ENCODE peak calls at places on chromosomes 6 and 20, in six cellular contexts. L is sigmoid colon; R is frontal cortex; E is cardiac fibroblast; Q is CD8-positive, alpha-beta memory T cell; P is nucleus accumbens. W is an unnamed sample.

GRCh38 chr6:158646023-158646888 is 1.7 kb upstream of the DYNLT1 start:
- DNase-seq in P (no peak), R (no peak), Q (no peak), L (peak), E (no peak), W (peak)

GRCh38 chr6:31122803-31123706 is 2.8 kb upstream of the CDSN start:
- DNase-seq in E (peak), P (peak), L (peak), Q (no peak), R (peak), W (peak)

GRCh38 chr6:27495386-27496135 is 22.7 kb upstream of the ZNF184 start:
- DNase-seq in L (no peak), R (no peak), Q (no peak), E (peak), P (peak), W (peak)

GRCh38 chr6:154457046-154457713 is 53.3 kb downstream of the CNKSR3 start:
- DNase-seq in Q (no peak), L (no peak), P (no peak), R (no peak), E (no peak), W (no peak)

GRCh38 chr6:113630365-113630737 is 226.8 kb upstream of the MARCKS start:
- DNase-seq in E (peak), P (no peak), Q (no peak), R (no peak), L (no peak), W (no peak)

GRCh38 chr6:141269684-141270083 is 863.0 kb upstream of the GJE1 start:
- DNase-seq in Q (no peak), L (no peak), R (no peak), P (no peak), E (no peak), W (no peak)

GRCh38 chr20:36352843-36353553 is 46.9 kb downstream of the DLGAP4 start:
- DNase-seq in P (no peak), E (no peak), L (no peak), Q (no peak), R (no peak), W (no peak)

GRCh38 chr20:64079273-64080012 is at the start of gene RGS19:
- DNase-seq in P (peak), Q (peak), E (peak), R (peak), L (peak), W (peak)

GRCh38 chr20:59063358-59064213 is 21.0 kb upstream of the PRELID3B start:
- DNase-seq in Q (no peak), E (peak), R (peak), L (peak), P (no peak), W (no peak)

GRCh38 chr6:82144852-82145332 is 102.7 kb downstream of the IBTK start:
- DNase-seq in L (no peak), Q (no peak), R (peak), E (peak), P (no peak), W (no peak)

GRCh38 chr6:151721671-151722070 is 85.8 kb upstream of the ESR1 start:
- DNase-seq in L (no peak), Q (no peak), R (no peak), P (no peak), E (no peak), W (no peak)

GRCh38 chr20:14336667-14337066 is 745 bp downstream of the FLRT3 start:
- DNase-seq in E (peak), R (no peak), P (peak), L (no peak), Q (no peak), W (no peak)

GRCh38 chr6:118812972-118813371 is 81.0 kb upstream of the ASF1A start:
- DNase-seq in L (no peak), R (no peak), Q (no peak), E (no peak), P (no peak), W (no peak)

GRCh38 chr20:55160022-55160421 is 684.6 kb downstream of the DOK5 start:
- DNase-seq in E (no peak), P (no peak), L (no peak), R (no peak), Q (no peak), W (no peak)

GRCh38 chr6:170124836-170125235 is 166.0 kb downstream of the DLL1 start:
- DNase-seq in P (no peak), E (no peak), L (peak), R (no peak), Q (no peak), W (peak)

GRCh38 chr20:12570371-12570770 is 438.4 kb upstream of the SPTLC3 start:
- DNase-seq in P (no peak), R (no peak), Q (no peak), L (no peak), E (no peak), W (no peak)

GRCh38 chr6:154399097-154399496 is 42.5 kb upstream of the IPCEF1 start:
- DNase-seq in P (peak), R (peak), E (peak), L (no peak), Q (no peak), W (no peak)

W was measured in sciatic nerve.